ENCODE peak calls at places on chromosome 21, in six cellular contexts. B, F, X, D, S and N are unnamed samples. For H3K36me3 and H3K27me3, the result is how much of the 10 kb centered on the place peaks cover.

GRCh38 chr21:43890042-43890441 is 25.0 kb downstream of the AGPAT3 start:
- DNase-seq in B (no peak), F (peak), S (no peak), X (no peak), D (no peak), N (no peak)

GRCh38 chr21:38202811-38203210 is 54.0 kb upstream of the KCNJ15 start:
- DNase-seq in F (no peak), B (no peak), S (no peak), D (no peak), X (no peak), N (no peak)

GRCh38 chr21:46662765-46663500 is 27.5 kb downstream of the PRMT2 start:
- DNase-seq in X (no peak), F (no peak), B (no peak), D (no peak), S (no peak), N (no peak)

GRCh38 chr21:35476616-35477395 is 427.7 kb upstream of the RUNX1 start:
- DNase-seq in B (peak), D (no peak), X (peak), S (no peak), F (no peak), N (peak)

GRCh38 chr21:31898898-31899630 is 26.2 kb downstream of the HUNK start:
- DNase-seq in D (no peak), X (no peak), S (no peak), B (no peak), F (no peak), N (no peak)

GRCh38 chr21:40924641-40925040 is 77.7 kb upstream of the DSCAM start:
- DNase-seq in S (no peak), X (no peak), D (no peak), F (no peak), B (no peak), N (no peak)

GRCh38 chr21:34846601-34847112 is 177.9 kb downstream of the CLIC6 start:
- DNase-seq in S (peak), B (peak), F (no peak), D (no peak), X (peak), N (peak)

GRCh38 chr21:25457411-25457810 is 149.9 kb downstream of the MRPL39 start:
- DNase-seq in S (no peak), D (peak), B (peak), X (peak), F (no peak), N (peak)

GRCh38 chr21:27769763-27770162 is 802.9 kb upstream of the ADAMTS5 start:
- DNase-seq in S (no peak), D (no peak), F (no peak), B (no peak), X (peak), N (no peak)

GRCh38 chr21:9839011-9839661 is 682.2 kb upstream of the TPTE start:
- DNase-seq in B (peak), D (no peak), X (no peak), S (peak), F (peak), N (no peak)

GRCh38 chr21:39037807-39038405 is 145.3 kb downstream of the PSMG1 start:
- DNase-seq in X (no peak), D (no peak), F (peak), B (no peak), S (no peak), N (no peak)

GRCh38 chr21:29265690-29266479 is 32.8 kb upstream of the BACH1 start:
- DNase-seq in S (no peak), X (no peak), F (no peak), D (peak), B (no peak), N (peak)

GRCh38 chr21:30372139-30372770 is at the start of gene KRTAP13-2:
- DNase-seq in D (no peak), F (no peak), X (no peak), S (no peak), B (peak), N (no peak)
- TF ChIP-seq CTCF in D (no peak), F (no peak), X (no peak), S (no peak), B (no peak), N (no peak)

GRCh38 chr21:45511007-45511406 is 31.2 kb downstream of the SLC19A1 start:
- DNase-seq in B (no peak), F (peak), S (peak), D (no peak), X (no peak), N (no peak)
- H3K36me3 ChIP-seq in B (under half), F (under half), S (under half), D (under half), X (under half), N (half or more)

DNA sequence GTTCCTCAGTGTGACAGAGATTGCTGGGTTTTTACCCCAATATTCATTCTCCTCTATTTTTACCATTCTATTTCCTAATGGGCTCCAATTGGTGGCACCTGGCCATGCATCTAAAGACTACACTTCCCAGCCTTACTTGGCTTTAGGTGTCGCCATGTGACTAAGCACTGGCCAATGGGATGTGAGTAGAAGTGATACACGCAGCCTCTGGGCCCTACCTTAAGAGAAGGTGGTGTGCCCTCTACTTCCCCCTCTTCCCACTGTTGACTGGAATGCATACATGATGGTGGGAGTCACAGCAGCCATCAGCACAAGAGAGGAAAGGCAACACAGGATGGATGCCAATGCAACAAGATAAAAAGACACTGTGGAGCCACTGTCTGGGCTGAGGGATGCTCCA is 11.4 kb upstream of the OLIG2 start:
- DNase-seq in X (no peak), D (no peak), S (no peak), F (no peak), B (no peak), N (no peak)
- H3K27me3 ChIP-seq in X (half or more), D (under half), S (under half), F (half or more), B (under half), N (under half)

GRCh38 chr21:45615145-45615711 is 28.3 kb upstream of the PCBP3 start:
- DNase-seq in B (peak), X (no peak), S (no peak), D (peak), F (peak), N (peak)
- TF ChIP-seq CTCF in B (no peak), X (no peak), S (no peak), D (peak), F (no peak), N (no peak)

GRCh38 chr21:37159053-37159776 is 86.2 kb downstream of the TTC3 start:
- DNase-seq in X (no peak), B (no peak), D (peak), F (no peak), S (no peak), N (no peak)
- H3K36me3 ChIP-seq in X (half or more), B (half or more), D (under half), F (half or more), S (half or more), N (half or more)

GRCh38 chr21:45225741-45226327 is 61.9 kb downstream of the POFUT2 start:
- DNase-seq in F (no peak), D (no peak), S (no peak), X (no peak), B (no peak), N (no peak)

GRCh38 chr21:45228656-45229240 is 58.9 kb downstream of the POFUT2 start:
- DNase-seq in D (no peak), S (no peak), F (no peak), B (no peak), X (no peak), N (no peak)

GRCh38 chr21:45226540-45227326 is 61.0 kb downstream of the POFUT2 start:
- DNase-seq in S (no peak), B (peak), F (no peak), D (no peak), X (no peak), N (no peak)

GRCh38 chr21:45227735-45228134 is 60.0 kb downstream of the POFUT2 start:
- DNase-seq in B (no peak), X (no peak), F (no peak), D (no peak), S (no peak), N (no peak)

GRCh38 chr21:45228171-45228641 is 59.5 kb downstream of the POFUT2 start:
- DNase-seq in X (peak), F (peak), D (no peak), B (peak), S (no peak), N (peak)
- H3K27me3 ChIP-seq in X (under half), F (under half), D (under half), B (under half), S (under half), N (under half)

GRCh38 chr21:16605588-16605987 is 875.8 kb downstream of the USP25 start:
- DNase-seq in D (no peak), B (no peak), F (no peak), S (no peak), X (peak), N (no peak)

DNA sequence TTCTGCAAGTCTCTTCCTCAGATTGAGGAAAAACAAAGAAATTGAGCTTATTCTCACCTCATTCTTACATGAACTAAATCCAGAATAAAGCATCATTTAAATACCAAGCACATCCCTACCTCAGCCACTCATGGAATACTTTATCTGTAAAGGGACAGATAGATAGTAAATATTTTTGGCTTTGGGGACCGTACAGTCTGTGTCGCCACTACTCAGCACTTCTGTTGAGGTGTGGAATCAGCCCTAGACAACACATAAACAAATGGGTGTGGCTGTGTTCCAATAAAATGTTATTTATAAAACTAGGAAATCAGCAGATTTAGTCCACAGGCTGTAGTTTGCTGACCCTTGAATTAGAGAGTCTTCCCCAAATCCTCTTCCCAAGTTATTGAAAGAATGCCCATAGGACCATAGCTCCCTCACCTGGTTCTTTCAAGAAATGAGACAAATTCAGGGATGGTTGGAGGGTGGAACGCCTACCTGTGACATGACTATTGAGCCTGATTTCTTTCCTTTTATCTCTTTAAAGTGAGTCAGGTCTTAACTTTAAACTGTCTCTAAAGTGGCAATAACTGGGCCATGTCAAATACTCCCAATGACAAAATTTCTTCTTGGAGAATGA is 878.5 kb downstream of the USP25 start:
- DNase-seq in F (no peak), B (peak), D (no peak), S (no peak), X (peak), N (no peak)
- TF ChIP-seq CTCF in F (no peak), B (peak), D (no peak), S (no peak), X (peak), N (peak)

GRCh38 chr21:42286416-42286815 is 28.8 kb downstream of the TFF3 start:
- DNase-seq in B (no peak), F (no peak), X (no peak), S (no peak), D (no peak), N (no peak)
- H3K36me3 ChIP-seq in B (under half), F (half or more), X (under half), S (half or more), D (under half), N (under half)

GRCh38 chr21:14675774-14676530 is 129.8 kb upstream of the SAMSN1 start:
- DNase-seq in S (no peak), F (no peak), X (no peak), D (peak), B (no peak), N (no peak)

GRCh38 chr21:14678987-14679574 is 133.0 kb upstream of the SAMSN1 start:
- DNase-seq in D (no peak), S (no peak), F (no peak), B (no peak), X (no peak), N (no peak)

GRCh38 chr21:14677639-14678179 is 131.6 kb upstream of the SAMSN1 start:
- DNase-seq in S (no peak), B (no peak), F (no peak), D (no peak), X (no peak), N (no peak)

GRCh38 chr21:14673649-14674048 is 127.5 kb upstream of the SAMSN1 start:
- DNase-seq in S (no peak), X (no peak), F (no peak), B (no peak), D (no peak), N (no peak)

GRCh38 chr21:14677023-14677422 is 130.9 kb upstream of the SAMSN1 start:
- DNase-seq in D (no peak), S (no peak), B (no peak), F (no peak), X (no peak), N (no peak)
- H3K27me3 ChIP-seq in D (under half), S (under half), B (under half), F (under half), X (under half), N (under half)